ENCODE peak calls at places on chromosome 13, in ten cellular contexts. One of them, this sample, is unnamed.
A peak's percentile ranks its signal among the peaks of the same experiment; 100 is the strongest.

GRCh38 chr13:46633416-46633815 is 80.4 kb downstream of the LRCH1 start:
- DNase-seq in cardiac muscle cell: no peak
- DNase-seq in MCF 10A: peak; percentile 34
- DNase-seq in Calu3: no peak
- DNase-seq in CD8-positive, alpha-beta T cell: no peak
- DNase-seq in lower leg skin: no peak
- DNase-seq in omental fat pad: no peak
- DNase-seq in psoas muscle: no peak
- DNase-seq in heart left ventricle: no peak
- DNase-seq in hepatocyte: no peak
- DNase-seq in this sample: no peak

GRCh38 chr13:44013666-44014291 is 134.1 kb downstream of the LACC1 start:
- DNase-seq in omental fat pad: no peak
- DNase-seq in MCF 10A: peak; percentile 43
- DNase-seq in heart left ventricle: no peak
- DNase-seq in psoas muscle: no peak
- DNase-seq in CD8-positive, alpha-beta T cell: no peak
- DNase-seq in hepatocyte: peak; percentile 43
- DNase-seq in lower leg skin: no peak
- DNase-seq in Calu3: no peak
- DNase-seq in cardiac muscle cell: no peak
- DNase-seq in this sample: no peak

GRCh38 chr13:45882626-45883025 is 31.1 kb upstream of the SIAH3 start:
- DNase-seq in lower leg skin: no peak
- DNase-seq in omental fat pad: no peak
- DNase-seq in hepatocyte: no peak
- DNase-seq in cardiac muscle cell: no peak
- DNase-seq in heart left ventricle: no peak
- DNase-seq in MCF 10A: no peak
- DNase-seq in psoas muscle: no peak
- DNase-seq in CD8-positive, alpha-beta T cell: no peak
- DNase-seq in Calu3: no peak
- DNase-seq in this sample: no peak

GRCh38 chr13:114222461-114222968 is 12.2 kb upstream of the CDC16 start:
- DNase-seq in psoas muscle: no peak
- DNase-seq in heart left ventricle: no peak
- DNase-seq in hepatocyte: no peak
- DNase-seq in cardiac muscle cell: peak; percentile 82
- DNase-seq in CD8-positive, alpha-beta T cell: no peak
- DNase-seq in Calu3: no peak
- DNase-seq in MCF 10A: no peak
- DNase-seq in lower leg skin: no peak
- DNase-seq in omental fat pad: no peak
- DNase-seq in this sample: no peak

GRCh38 chr13:112056284-112056727 is 10.6 kb upstream of the SOX1 start:
- DNase-seq in heart left ventricle: no peak
- DNase-seq in MCF 10A: no peak
- DNase-seq in psoas muscle: no peak
- DNase-seq in omental fat pad: no peak
- DNase-seq in cardiac muscle cell: no peak
- DNase-seq in lower leg skin: no peak
- DNase-seq in Calu3: no peak
- DNase-seq in hepatocyte: no peak
- DNase-seq in CD8-positive, alpha-beta T cell: no peak
- DNase-seq in this sample: no peak

GRCh38 chr13:81058211-81058915 is 717.4 kb upstream of the SPRY2 start:
- DNase-seq in cardiac muscle cell: no peak
- DNase-seq in psoas muscle: no peak
- DNase-seq in Calu3: no peak
- DNase-seq in CD8-positive, alpha-beta T cell: no peak
- DNase-seq in lower leg skin: no peak
- DNase-seq in hepatocyte: no peak
- DNase-seq in omental fat pad: no peak
- DNase-seq in heart left ventricle: no peak
- DNase-seq in MCF 10A: peak; percentile 12
- DNase-seq in this sample: no peak

GRCh38 chr13:38180100-38180499 is 169.6 kb upstream of the UFM1 start:
- DNase-seq in heart left ventricle: no peak
- DNase-seq in MCF 10A: peak; percentile 79
- DNase-seq in cardiac muscle cell: no peak
- DNase-seq in Calu3: no peak
- DNase-seq in omental fat pad: no peak
- DNase-seq in psoas muscle: no peak
- DNase-seq in hepatocyte: no peak
- DNase-seq in CD8-positive, alpha-beta T cell: no peak
- DNase-seq in lower leg skin: no peak
- DNase-seq in this sample: no peak

GRCh38 chr13:20197361-20197834 is 4.7 kb upstream of the GJB2 start:
- DNase-seq in cardiac muscle cell: peak; percentile 60
- DNase-seq in lower leg skin: no peak
- DNase-seq in Calu3: no peak
- DNase-seq in psoas muscle: no peak
- DNase-seq in hepatocyte: peak; percentile 39
- DNase-seq in heart left ventricle: no peak
- DNase-seq in omental fat pad: no peak
- DNase-seq in CD8-positive, alpha-beta T cell: no peak
- DNase-seq in MCF 10A: peak; percentile 59
- DNase-seq in this sample: no peak

GRCh38 chr13:98214707-98215106 is 37.6 kb upstream of the RNF113B start:
- DNase-seq in MCF 10A: no peak
- DNase-seq in CD8-positive, alpha-beta T cell: no peak
- DNase-seq in Calu3: peak; percentile 41
- DNase-seq in hepatocyte: peak; percentile 13
- DNase-seq in lower leg skin: peak; percentile 21
- DNase-seq in heart left ventricle: no peak
- DNase-seq in psoas muscle: no peak
- DNase-seq in omental fat pad: no peak
- DNase-seq in cardiac muscle cell: no peak
- DNase-seq in this sample: no peak

GRCh38 chr13:25990801-25991200 is 61.0 kb downstream of the SHISA2 start:
- DNase-seq in psoas muscle: no peak
- DNase-seq in lower leg skin: no peak
- DNase-seq in CD8-positive, alpha-beta T cell: no peak
- DNase-seq in cardiac muscle cell: peak; percentile 77
- DNase-seq in MCF 10A: no peak
- DNase-seq in hepatocyte: no peak
- DNase-seq in heart left ventricle: no peak
- DNase-seq in omental fat pad: no peak
- DNase-seq in Calu3: no peak
- DNase-seq in this sample: no peak

GRCh38 chr13:44050450-44051063 is 170.9 kb downstream of the LACC1 start:
- DNase-seq in hepatocyte: peak; percentile 30
- DNase-seq in lower leg skin: no peak
- DNase-seq in Calu3: peak; percentile 4
- DNase-seq in omental fat pad: no peak
- DNase-seq in MCF 10A: peak; percentile 54
- DNase-seq in CD8-positive, alpha-beta T cell: no peak
- DNase-seq in heart left ventricle: no peak
- DNase-seq in cardiac muscle cell: peak; percentile 56
- DNase-seq in psoas muscle: no peak
- DNase-seq in this sample: no peak

GRCh38 chr13:98406475-98406874 is 170.4 kb downstream of the STK24 start:
- DNase-seq in lower leg skin: no peak
- DNase-seq in omental fat pad: no peak
- DNase-seq in CD8-positive, alpha-beta T cell: no peak
- DNase-seq in psoas muscle: no peak
- DNase-seq in heart left ventricle: no peak
- DNase-seq in MCF 10A: no peak
- DNase-seq in hepatocyte: no peak
- DNase-seq in Calu3: no peak
- DNase-seq in cardiac muscle cell: no peak
- DNase-seq in this sample: no peak

GRCh38 chr13:99417151-99417820 is 84.0 kb upstream of the TM9SF2 start:
- DNase-seq in cardiac muscle cell: no peak
- DNase-seq in omental fat pad: no peak
- DNase-seq in lower leg skin: no peak
- DNase-seq in Calu3: no peak
- DNase-seq in CD8-positive, alpha-beta T cell: no peak
- DNase-seq in psoas muscle: peak; percentile 12
- DNase-seq in hepatocyte: no peak
- DNase-seq in MCF 10A: no peak
- DNase-seq in heart left ventricle: no peak
- DNase-seq in this sample: no peak

GRCh38 chr13:48159436-48160225 is 64.7 kb upstream of the MED4 start:
- DNase-seq in hepatocyte: no peak
- DNase-seq in MCF 10A: peak; percentile 63
- DNase-seq in CD8-positive, alpha-beta T cell: no peak
- DNase-seq in psoas muscle: no peak
- DNase-seq in lower leg skin: no peak
- DNase-seq in heart left ventricle: no peak
- DNase-seq in cardiac muscle cell: no peak
- DNase-seq in omental fat pad: no peak
- DNase-seq in Calu3: no peak
- DNase-seq in this sample: no peak

GRCh38 chr13:99961634-99962033 is 9.9 kb downstream of the ZIC5 start:
- DNase-seq in CD8-positive, alpha-beta T cell: no peak
- DNase-seq in Calu3: no peak
- DNase-seq in MCF 10A: no peak
- DNase-seq in omental fat pad: no peak
- DNase-seq in psoas muscle: no peak
- DNase-seq in cardiac muscle cell: no peak
- DNase-seq in hepatocyte: no peak
- DNase-seq in lower leg skin: no peak
- DNase-seq in heart left ventricle: no peak
- DNase-seq in this sample: no peak

GRCh38 chr13:24503376-24503690 is 9.2 kb downstream of the PARP4 start:
- DNase-seq in psoas muscle: no peak
- DNase-seq in Calu3: no peak
- DNase-seq in CD8-positive, alpha-beta T cell: no peak
- DNase-seq in cardiac muscle cell: peak; percentile 5
- DNase-seq in heart left ventricle: no peak
- DNase-seq in MCF 10A: peak; percentile 10
- DNase-seq in omental fat pad: no peak
- DNase-seq in lower leg skin: no peak
- DNase-seq in hepatocyte: no peak
- DNase-seq in this sample: no peak

GRCh38 chr13:97068964-97069815 is 74.9 kb upstream of the OXGR1 start:
- DNase-seq in omental fat pad: no peak
- DNase-seq in psoas muscle: no peak
- DNase-seq in cardiac muscle cell: no peak
- DNase-seq in Calu3: no peak
- DNase-seq in MCF 10A: no peak
- DNase-seq in hepatocyte: no peak
- DNase-seq in heart left ventricle: no peak
- DNase-seq in lower leg skin: no peak
- DNase-seq in CD8-positive, alpha-beta T cell: no peak
- DNase-seq in this sample: no peak

GRCh38 chr13:97068146-97068545 is 73.9 kb upstream of the OXGR1 start:
- DNase-seq in hepatocyte: no peak
- DNase-seq in Calu3: no peak
- DNase-seq in lower leg skin: no peak
- DNase-seq in psoas muscle: no peak
- DNase-seq in heart left ventricle: no peak
- DNase-seq in MCF 10A: no peak
- DNase-seq in cardiac muscle cell: no peak
- DNase-seq in CD8-positive, alpha-beta T cell: no peak
- DNase-seq in omental fat pad: no peak
- DNase-seq in this sample: no peak

GRCh38 chr13:97072297-97072696 is 78.0 kb upstream of the OXGR1 start:
- DNase-seq in CD8-positive, alpha-beta T cell: no peak
- DNase-seq in cardiac muscle cell: no peak
- DNase-seq in lower leg skin: no peak
- DNase-seq in MCF 10A: no peak
- DNase-seq in hepatocyte: no peak
- DNase-seq in heart left ventricle: no peak
- DNase-seq in Calu3: no peak
- DNase-seq in psoas muscle: no peak
- DNase-seq in omental fat pad: no peak
- DNase-seq in this sample: no peak

GRCh38 chr13:97067342-97067895 is 73.1 kb upstream of the OXGR1 start:
- DNase-seq in cardiac muscle cell: no peak
- DNase-seq in heart left ventricle: no peak
- DNase-seq in CD8-positive, alpha-beta T cell: no peak
- DNase-seq in Calu3: no peak
- DNase-seq in hepatocyte: no peak
- DNase-seq in omental fat pad: no peak
- DNase-seq in MCF 10A: no peak
- DNase-seq in lower leg skin: no peak
- DNase-seq in psoas muscle: no peak
- DNase-seq in this sample: no peak
- TF ChIP-seq CTCF in cardiac muscle cell: peak; percentile 27
- TF ChIP-seq CTCF in heart left ventricle: no peak
- TF ChIP-seq CTCF in CD8-positive, alpha-beta T cell: no peak
- TF ChIP-seq CTCF in Calu3: no peak
- TF ChIP-seq CTCF in hepatocyte: no peak
- TF ChIP-seq CTCF in omental fat pad: no peak
- TF ChIP-seq CTCF in MCF 10A: no peak
- TF ChIP-seq CTCF in lower leg skin: no peak
- TF ChIP-seq CTCF in psoas muscle: no peak
- TF ChIP-seq CTCF in this sample: no peak

GRCh38 chr13:110944121-110944967 is 29.5 kb upstream of the ANKRD10 start:
- DNase-seq in psoas muscle: peak; percentile 35
- DNase-seq in cardiac muscle cell: peak; percentile 44
- DNase-seq in Calu3: peak; percentile 28
- DNase-seq in omental fat pad: no peak
- DNase-seq in hepatocyte: peak; percentile 72
- DNase-seq in CD8-positive, alpha-beta T cell: no peak
- DNase-seq in MCF 10A: peak; percentile 77
- DNase-seq in heart left ventricle: no peak
- DNase-seq in lower leg skin: no peak
- DNase-seq in this sample: no peak
- TF ChIP-seq CTCF in psoas muscle: peak; percentile 64
- TF ChIP-seq CTCF in cardiac muscle cell: peak; percentile 83
- TF ChIP-seq CTCF in Calu3: no peak
- TF ChIP-seq CTCF in omental fat pad: no peak
- TF ChIP-seq CTCF in hepatocyte: peak; percentile 71
- TF ChIP-seq CTCF in CD8-positive, alpha-beta T cell: peak; percentile 25
- TF ChIP-seq CTCF in MCF 10A: peak; percentile 71
- TF ChIP-seq CTCF in heart left ventricle: peak; percentile 45
- TF ChIP-seq CTCF in lower leg skin: no peak
- TF ChIP-seq CTCF in this sample: no peak

GRCh38 chr13:27535546-27535945 is 84.8 kb downstream of the LNX2 start:
- DNase-seq in Calu3: no peak
- DNase-seq in cardiac muscle cell: no peak
- DNase-seq in CD8-positive, alpha-beta T cell: no peak
- DNase-seq in heart left ventricle: no peak
- DNase-seq in omental fat pad: no peak
- DNase-seq in psoas muscle: no peak
- DNase-seq in MCF 10A: no peak
- DNase-seq in hepatocyte: no peak
- DNase-seq in lower leg skin: no peak
- DNase-seq in this sample: no peak
- TF ChIP-seq CTCF in Calu3: no peak
- TF ChIP-seq CTCF in cardiac muscle cell: no peak
- TF ChIP-seq CTCF in CD8-positive, alpha-beta T cell: no peak
- TF ChIP-seq CTCF in heart left ventricle: no peak
- TF ChIP-seq CTCF in omental fat pad: no peak
- TF ChIP-seq CTCF in psoas muscle: no peak
- TF ChIP-seq CTCF in MCF 10A: no peak
- TF ChIP-seq CTCF in hepatocyte: no peak
- TF ChIP-seq CTCF in lower leg skin: no peak
- TF ChIP-seq CTCF in this sample: no peak

DNA sequence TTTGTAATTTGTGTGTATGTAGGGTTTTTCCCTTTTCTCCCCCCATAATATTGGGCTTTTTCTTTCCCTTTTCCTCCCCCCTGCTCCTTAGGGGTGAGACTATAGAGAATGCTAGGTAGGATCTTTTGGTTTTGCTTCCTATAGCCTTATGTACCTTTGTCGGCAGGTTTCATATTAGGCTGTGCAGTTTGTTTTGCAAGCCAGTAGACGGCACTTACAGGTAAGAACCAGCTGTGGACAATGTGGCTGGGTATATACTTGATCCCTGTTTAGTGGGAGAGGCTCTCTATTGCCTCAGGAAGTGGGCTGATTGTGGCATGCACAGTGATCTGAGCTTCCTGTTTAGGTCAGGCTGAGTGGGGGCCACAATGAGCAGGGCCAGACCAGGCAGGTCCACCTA is 359.2 kb upstream of the OBI1 start:
- DNase-seq in omental fat pad: no peak
- DNase-seq in Calu3: no peak
- DNase-seq in cardiac muscle cell: no peak
- DNase-seq in heart left ventricle: no peak
- DNase-seq in hepatocyte: no peak
- DNase-seq in psoas muscle: no peak
- DNase-seq in CD8-positive, alpha-beta T cell: no peak
- DNase-seq in lower leg skin: no peak
- DNase-seq in MCF 10A: no peak
- DNase-seq in this sample: no peak
- TF ChIP-seq CTCF in omental fat pad: no peak
- TF ChIP-seq CTCF in Calu3: no peak
- TF ChIP-seq CTCF in cardiac muscle cell: no peak
- TF ChIP-seq CTCF in heart left ventricle: no peak
- TF ChIP-seq CTCF in hepatocyte: no peak
- TF ChIP-seq CTCF in psoas muscle: no peak
- TF ChIP-seq CTCF in CD8-positive, alpha-beta T cell: no peak
- TF ChIP-seq CTCF in lower leg skin: no peak
- TF ChIP-seq CTCF in MCF 10A: no peak
- TF ChIP-seq CTCF in this sample: no peak